ENCODE peak calls at places on chromosomes 5 and 9, in eight cellular contexts. P is pancreas, T is fibroblast of lung, M is ovary, D is sigmoid colon, X is astrocyte, S is neural progenitor cell, I is cardiac muscle cell. V is an unnamed sample.

GRCh38 chr9:36939655-36940578 is 94.2 kb downstream of the PAX5 start:
- DNase-seq in P (no peak), T (no peak), M (no peak), D (no peak), X (no peak), S (no peak), I (no peak), V (no peak)

GRCh38 chr5:108212775-108213346 is 169.0 kb downstream of the FBXL17 start:
- DNase-seq in P (no peak), T (peak; percentile 73), M (no peak), D (no peak), X (peak; percentile 57), S (peak; percentile 75), I (peak; percentile 11), V (no peak)

GRCh38 chr5:143516249-143516648 is 112.8 kb upstream of the NR3C1 start:
- DNase-seq in P (no peak), T (no peak), M (no peak), D (no peak), X (no peak), S (no peak), I (no peak), V (no peak)

GRCh38 chr5:126339215-126339805 is 83.9 kb upstream of the GRAMD2B start:
- DNase-seq in P (no peak), T (peak; percentile 54), M (peak; percentile 20), D (no peak), X (peak; percentile 42), S (peak; percentile 70), I (peak; percentile 84), V (no peak)

GRCh38 chr5:75018805-75019587 is 33.4 kb downstream of the GCNT4 start:
- DNase-seq in P (no peak), T (no peak), M (no peak), D (no peak), X (no peak), S (no peak), I (no peak), V (no peak)

GRCh38 chr5:65508978-65509377 is 27.3 kb upstream of the ADAMTS6 start:
- DNase-seq in P (no peak), T (peak; percentile 17), M (no peak), D (no peak), X (peak; percentile 14), S (no peak), I (no peak), V (no peak)

GRCh38 chr5:78647838-78648358 is 674 bp downstream of the LHFPL2 start:
- DNase-seq in P (peak; percentile 77), T (peak; percentile 67), M (peak; percentile 66), D (peak; percentile 85), X (peak; percentile 64), S (peak; percentile 78), I (peak; percentile 70), V (peak; percentile 53)

GRCh38 chr9:93262537-93263310 is 78.8 kb downstream of the WNK2 start:
- DNase-seq in P (no peak), T (no peak), M (no peak), D (peak; percentile 60), X (no peak), S (no peak), I (no peak), V (no peak)

GRCh38 chr9:132588098-132588497 is 5.7 kb downstream of the BARHL1 start:
- DNase-seq in P (no peak), T (no peak), M (no peak), D (no peak), X (no peak), S (no peak), I (no peak), V (no peak)

GRCh38 chr5:172758077-172758835 is 12.7 kb downstream of the DUSP1 start:
- DNase-seq in P (no peak), T (peak; percentile 97), M (no peak), D (peak; percentile 64), X (peak; percentile 96), S (peak; percentile 37), I (peak; percentile 97), V (no peak)

GRCh38 chr9:91727316-91727861 is 222.6 kb downstream of the ROR2 start:
- DNase-seq in P (no peak), T (peak; percentile 28), M (no peak), D (no peak), X (no peak), S (peak; percentile 67), I (peak; percentile 54), V (no peak)

GRCh38 chr5:10704949-10705621 is 55.9 kb downstream of the DAP start:
- DNase-seq in P (no peak), T (peak; percentile 87), M (no peak), D (no peak), X (peak; percentile 84), S (no peak), I (peak; percentile 78), V (no peak)

GRCh38 chr9:133800266-133800665 is 62.1 kb upstream of the SARDH start:
- DNase-seq in P (no peak), T (no peak), M (no peak), D (no peak), X (no peak), S (no peak), I (no peak), V (no peak)

GRCh38 chr5:150946351-150946905 is 41.6 kb upstream of the ZNF300 start:
- DNase-seq in P (peak; percentile 87), T (peak; percentile 89), M (peak; percentile 90), D (peak; percentile 94), X (peak; percentile 87), S (no peak), I (peak; percentile 97), V (peak; percentile 83)
- H3K4me3 ChIP-seq in P (peak overlapping the region; percentile 65), T (peak overlapping the region; percentile 58), M (peak overlapping the region; percentile 58), D (peak overlapping the region; percentile 57), X (peak overlapping the region; percentile 77), S (no peak overlapping the region), I (no peak overlapping the region), V (peak overlapping the region; percentile 57)

DNA sequence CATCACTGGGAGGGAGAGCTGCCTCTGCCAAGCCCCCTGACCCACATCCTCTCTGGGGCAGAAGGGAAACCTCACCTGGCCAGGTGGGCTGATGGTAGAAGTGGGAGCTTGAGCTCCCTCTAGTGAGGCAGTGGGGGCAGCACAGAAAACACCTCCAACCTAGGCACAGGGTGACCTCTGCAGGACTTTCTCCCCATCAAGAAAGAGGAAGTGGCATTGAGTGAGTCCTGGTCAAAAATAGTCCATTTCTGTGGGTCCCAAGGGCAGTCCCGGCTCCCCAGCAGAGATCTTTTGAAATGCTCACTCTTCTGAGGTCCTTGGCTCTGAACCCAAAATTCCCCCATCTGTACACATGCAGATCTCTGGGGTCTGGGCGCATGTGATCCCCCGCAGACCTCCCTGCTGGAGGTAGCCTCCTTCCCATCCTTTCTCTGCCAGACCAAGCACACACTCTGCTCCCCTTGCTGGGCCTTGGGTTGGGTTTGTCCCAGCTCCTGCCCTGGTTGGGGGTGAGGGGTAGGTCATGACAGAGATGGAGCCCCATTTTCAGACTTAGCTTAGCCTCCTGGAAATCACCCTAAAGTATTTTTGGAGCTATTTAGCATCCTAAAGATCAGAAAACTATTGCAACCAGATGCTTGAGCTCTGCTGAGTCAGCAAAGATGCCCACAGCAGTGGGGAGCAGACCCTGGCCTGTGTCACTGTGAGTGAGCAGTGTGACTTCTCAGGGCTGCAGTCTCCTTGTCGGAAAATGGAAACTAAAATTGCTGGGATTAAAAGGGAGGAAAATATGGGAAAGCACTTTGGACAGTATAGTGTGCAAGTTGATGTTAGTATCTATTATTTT is 41.6 kb upstream of the LCP2 start:
- DNase-seq in P (no peak), T (no peak), M (no peak), D (peak; percentile 12), X (no peak), S (no peak), I (no peak), V (no peak)
- TF ChIP-seq CTCF in P (no peak), T (no peak), M (no peak), D (no peak), X (no peak), S (peak; percentile 50), I (peak; percentile 28), V (peak; percentile 48)

DNA sequence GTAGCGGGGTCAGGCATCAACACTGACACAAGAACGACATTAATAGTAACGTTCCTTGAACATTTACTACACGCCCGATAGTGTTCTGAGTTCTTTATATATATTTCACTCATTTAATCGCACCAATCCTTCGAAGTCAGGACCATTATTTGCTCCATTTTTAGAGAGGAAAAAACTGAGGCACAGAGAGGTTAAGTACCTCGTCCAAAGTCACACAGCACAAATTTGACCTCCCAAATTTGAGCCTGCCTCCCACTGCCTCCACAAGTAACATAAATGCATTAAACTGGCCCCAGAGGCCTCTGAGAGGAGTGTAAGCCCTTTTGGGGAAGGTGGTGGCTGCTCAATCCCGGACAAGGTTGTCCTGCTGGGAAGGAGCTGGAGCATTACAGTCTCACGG is 5.8 kb downstream of the RGS14 start:
- DNase-seq in P (peak; percentile 9), T (no peak), M (no peak), D (no peak), X (no peak), S (no peak), I (no peak), V (no peak)
- H3K4me1 ChIP-seq in P (peaks cover 24% of the 10 kb centered on the region), T (peaks cover 5% of the 10 kb centered on the region), M (peaks cover 8% of the 10 kb centered on the region), D (peaks cover 42% of the 10 kb centered on the region), X (peaks cover 20% of the 10 kb centered on the region), S (peaks cover 19% of the 10 kb centered on the region), I (peaks cover 40% of the 10 kb centered on the region), V (peaks cover 3% of the 10 kb centered on the region)

GRCh38 chr9:19233344-19233743 is 2.9 kb downstream of the DENND4C start:
- DNase-seq in P (no peak), T (no peak), M (no peak), D (no peak), X (no peak), S (no peak), I (no peak), V (no peak)
- H3K4me3 ChIP-seq in P (peak overlapping the region; percentile 95), T (peak overlapping the region; percentile 97), M (no peak overlapping the region), D (no peak overlapping the region), X (no peak overlapping the region), S (no peak overlapping the region), I (peak overlapping the region; percentile 75), V (no peak overlapping the region)

GRCh38 chr9:85040806-85041575 is 371.5 kb downstream of the NTRK2 start:
- DNase-seq in P (no peak), T (peak; percentile 25), M (no peak), D (no peak), X (peak; percentile 4), S (no peak), I (peak; percentile 46), V (no peak)
- TF ChIP-seq CTCF in P (no peak), T (no peak), M (no peak), D (no peak), X (no peak), S (no peak), I (no peak), V (no peak)

GRCh38 chr9:98986866-98987653 is 43.4 kb downstream of the COL15A1 start:
- DNase-seq in P (no peak), T (no peak), M (no peak), D (peak; percentile 85), X (no peak), S (no peak), I (no peak), V (peak; percentile 51)
- H3K4me1 ChIP-seq in P (no peaks in the 10 kb centered on the region), T (peaks cover 22% of the 10 kb centered on the region), M (no peaks in the 10 kb centered on the region), D (peaks cover 54% of the 10 kb centered on the region), X (peaks cover 30% of the 10 kb centered on the region), S (no peaks in the 10 kb centered on the region), I (no peaks in the 10 kb centered on the region), V (peaks cover 33% of the 10 kb centered on the region)

DNA sequence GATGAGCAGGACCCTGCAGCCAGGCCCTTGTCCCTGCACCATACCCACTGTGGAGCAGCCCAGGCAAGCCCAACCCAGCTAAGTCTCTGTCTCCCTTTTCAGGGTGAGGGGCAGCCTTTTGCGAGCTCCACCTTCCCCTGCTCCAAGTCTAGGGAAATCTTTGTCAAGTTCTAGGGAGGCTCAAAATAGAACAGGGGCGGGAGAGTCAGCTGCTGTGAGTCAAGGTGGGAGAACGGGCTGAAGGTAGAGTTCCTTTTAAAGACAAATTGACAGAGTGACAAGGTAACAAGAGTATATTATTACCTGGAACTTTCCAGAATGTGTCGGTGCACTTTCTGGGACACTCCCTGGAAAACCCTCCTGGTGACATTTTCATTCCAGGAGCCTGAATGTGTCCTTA is 64.7 kb downstream of the KCNT1 start:
- DNase-seq in P (no peak), T (no peak), M (no peak), D (no peak), X (no peak), S (no peak), I (no peak), V (no peak)
- H3K4me3 ChIP-seq in P (no peak overlapping the region), T (no peak overlapping the region), M (no peak overlapping the region), D (no peak overlapping the region), X (no peak overlapping the region), S (no peak overlapping the region), I (no peak overlapping the region), V (no peak overlapping the region)

V was measured in heart right ventricle.